ENCODE peak calls at places on chromosomes 3 and 15, in seven cellular contexts. M is NT2/D1; R is spleen; U is pancreas; C is PC-3; N is IMR-90; P is naive thymus-derived CD4-positive, alpha-beta T cell. D is an unnamed sample.

GRCh38 chr15:96331141-96331941 is 841 bp downstream of the NR2F2 start:
- DNase-seq in M (no peak), R (no peak), U (peak; percentile 74), C (peak; percentile 31), N (no peak), P (no peak), D (no peak)

GRCh38 chr15:57667171-57667924 is 39.2 kb upstream of the POLR2M start:
- DNase-seq in M (peak; percentile 3), R (no peak), U (no peak), C (peak; percentile 65), N (peak; percentile 71), P (no peak), D (peak; percentile 20)

GRCh38 chr3:108838411-108838810 is 15.8 kb downstream of the TRAT1 start:
- DNase-seq in M (no peak), R (no peak), U (no peak), C (no peak), N (no peak), P (no peak), D (no peak)

GRCh38 chr3:185934726-185935464 is 2.9 kb downstream of the TRA2B start:
- DNase-seq in M (no peak), R (no peak), U (no peak), C (no peak), N (peak; percentile 55), P (no peak), D (no peak)

GRCh38 chr3:127909646-127910045 is 5.4 kb upstream of the KBTBD12 start:
- DNase-seq in M (no peak), R (no peak), U (no peak), C (no peak), N (no peak), P (no peak), D (no peak)

GRCh38 chr3:188148318-188148717 is 5.6 kb upstream of the LPP start:
- DNase-seq in M (no peak), R (no peak), U (no peak), C (no peak), N (no peak), P (no peak), D (no peak)

GRCh38 chr3:30156586-30157498 is 449.6 kb upstream of the TGFBR2 start:
- DNase-seq in M (no peak), R (no peak), U (no peak), C (no peak), N (peak; percentile 37), P (no peak), D (no peak)

GRCh38 chr15:68487087-68487843 is 55.3 kb upstream of the ITGA11 start:
- DNase-seq in M (no peak), R (no peak), U (no peak), C (no peak), N (peak; percentile 35), P (no peak), D (no peak)

GRCh38 chr15:101489236-101489632 is 273 bp downstream of the PCSK6 start:
- DNase-seq in M (peak; percentile 38), R (peak; percentile 80), U (peak; percentile 85), C (peak; percentile 16), N (no peak), P (no peak), D (peak; percentile 65)

DNA sequence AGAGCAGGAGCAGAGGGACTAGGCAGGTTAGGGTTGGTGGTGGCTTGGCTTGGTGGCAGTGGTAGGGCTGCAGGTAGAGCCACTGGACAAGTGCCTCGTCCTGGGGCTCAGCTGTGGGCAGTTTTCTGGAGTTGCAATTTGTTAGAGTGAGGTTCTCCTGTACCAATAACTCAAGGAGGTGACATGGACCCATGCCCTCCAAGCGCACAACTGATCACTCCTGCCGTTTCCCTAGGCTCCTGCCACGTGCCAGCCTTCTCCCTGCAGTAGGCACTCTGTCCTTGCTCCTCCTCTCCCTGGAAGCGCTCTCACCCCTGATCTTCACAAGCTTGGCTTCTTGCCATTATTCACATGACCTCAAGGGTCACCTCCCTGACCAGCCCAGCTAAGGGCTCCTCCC is 3.4 kb downstream of the WNT7A start:
- DNase-seq in M (no peak), R (no peak), U (no peak), C (no peak), N (no peak), P (no peak), D (no peak)
- H3K27me3 ChIP-seq in M (peaks cover 67% of the 10 kb centered on the region), R (peaks cover 36% of the 10 kb centered on the region), U (no peaks in the 10 kb centered on the region), C (no peaks in the 10 kb centered on the region), N (peaks cover 38% of the 10 kb centered on the region), P (no peaks in the 10 kb centered on the region), D (no peaks in the 10 kb centered on the region)

GRCh38 chr3:191074511-191074910 is 124.5 kb upstream of the OSTN start:
- DNase-seq in M (no peak), R (no peak), U (no peak), C (no peak), N (no peak), P (no peak), D (no peak)

GRCh38 chr3:191068946-191069813 is 129.9 kb upstream of the OSTN start:
- DNase-seq in M (no peak), R (no peak), U (no peak), C (peak; percentile 62), N (peak; percentile 63), P (no peak), D (no peak)

GRCh38 chr3:191070762-191071365 is 128.2 kb upstream of the OSTN start:
- DNase-seq in M (no peak), R (no peak), U (no peak), C (peak; percentile 62), N (peak; percentile 16), P (no peak), D (no peak)

GRCh38 chr3:191066669-191067068 is 132.4 kb upstream of the OSTN start:
- DNase-seq in M (no peak), R (no peak), U (no peak), C (peak; percentile 92), N (peak; percentile 81), P (no peak), D (no peak)

DNA sequence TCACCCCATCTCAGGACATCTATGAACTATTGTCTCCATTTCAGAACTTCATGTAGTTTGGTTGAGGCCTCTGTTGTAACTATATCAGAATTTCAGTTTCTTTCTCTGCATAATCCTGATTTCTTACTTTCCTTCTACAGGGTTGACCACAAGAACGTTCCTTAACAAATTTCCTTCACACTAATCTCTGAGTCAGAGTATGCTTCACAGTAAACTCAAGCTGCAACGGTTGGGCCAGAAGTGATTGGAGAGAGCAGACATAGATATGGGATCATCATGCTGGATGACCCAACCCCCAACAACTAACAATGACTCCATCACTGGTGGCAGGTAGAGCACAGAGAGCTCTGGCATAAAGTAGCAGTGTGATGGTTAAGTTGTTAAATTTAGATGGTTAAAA is 128.8 kb upstream of the OSTN start:
- DNase-seq in M (no peak), R (no peak), U (no peak), C (peak; percentile 94), N (peak; percentile 95), P (no peak), D (no peak)
- H3K4me3 ChIP-seq in M (no peak overlapping the region), R (no peak overlapping the region), U (no peak overlapping the region), C (peak overlapping the region; percentile 16), N (no peak overlapping the region), P (no peak overlapping the region), D (no peak overlapping the region)

GRCh38 chr15:45132844-45133560 is 3.2 kb downstream of the DUOX1 start:
- DNase-seq in M (no peak), R (no peak), U (no peak), C (peak; percentile 19), N (no peak), P (no peak), D (no peak)

GRCh38 chr15:45134682-45135604 is 5.1 kb downstream of the DUOX1 start:
- DNase-seq in M (no peak), R (no peak), U (peak; percentile 81), C (no peak), N (no peak), P (no peak), D (no peak)

GRCh38 chr15:45134046-45134445 is 4.3 kb downstream of the DUOX1 start:
- DNase-seq in M (no peak), R (no peak), U (no peak), C (no peak), N (no peak), P (no peak), D (no peak)

GRCh38 chr15:45131510-45131909 is 1.7 kb downstream of the DUOX1 start:
- DNase-seq in M (no peak), R (no peak), U (no peak), C (no peak), N (no peak), P (no peak), D (no peak)

DNA sequence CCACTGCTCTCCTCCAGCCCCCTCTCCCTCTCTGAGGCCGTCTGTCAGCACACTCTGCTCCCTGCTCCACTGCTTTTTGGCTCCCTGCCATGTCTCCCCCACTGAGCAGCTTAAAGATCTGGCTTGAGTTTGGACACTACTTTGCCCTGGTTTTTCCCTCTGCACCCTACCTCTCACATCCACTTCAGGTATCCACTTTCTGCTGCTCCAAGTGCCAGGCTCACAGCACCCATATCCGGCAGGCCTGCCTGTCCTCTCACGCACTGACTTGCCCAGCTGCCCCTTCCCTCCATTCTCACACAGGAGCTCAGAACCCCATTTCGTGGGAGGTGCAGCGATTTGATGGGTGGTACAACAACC is 3.7 kb downstream of the DUOX1 start:
- DNase-seq in M (no peak), R (no peak), U (no peak), C (no peak), N (no peak), P (no peak), D (no peak)
- H3K27me3 ChIP-seq in M (peaks cover 26% of the 10 kb centered on the region), R (peaks cover 28% of the 10 kb centered on the region), U (no peaks in the 10 kb centered on the region), C (no peaks in the 10 kb centered on the region), N (peaks cover 85% of the 10 kb centered on the region), P (peaks cover 13% of the 10 kb centered on the region), D (no peaks in the 10 kb centered on the region)

GRCh38 chr3:84963137-84963536 is 4.3 kb downstream of the CADM2 start:
- DNase-seq in M (no peak), R (no peak), U (no peak), C (no peak), N (no peak), P (no peak), D (no peak)

GRCh38 chr3:84960581-84960980 is 1.8 kb downstream of the CADM2 start:
- DNase-seq in M (no peak), R (no peak), U (no peak), C (no peak), N (no peak), P (no peak), D (no peak)

GRCh38 chr3:84962460-84962859 is 3.7 kb downstream of the CADM2 start:
- DNase-seq in M (no peak), R (no peak), U (no peak), C (no peak), N (no peak), P (no peak), D (no peak)

GRCh38 chr3:84960994-84961393 is 2.2 kb downstream of the CADM2 start:
- DNase-seq in M (no peak), R (no peak), U (no peak), C (no peak), N (no peak), P (no peak), D (no peak)

DNA sequence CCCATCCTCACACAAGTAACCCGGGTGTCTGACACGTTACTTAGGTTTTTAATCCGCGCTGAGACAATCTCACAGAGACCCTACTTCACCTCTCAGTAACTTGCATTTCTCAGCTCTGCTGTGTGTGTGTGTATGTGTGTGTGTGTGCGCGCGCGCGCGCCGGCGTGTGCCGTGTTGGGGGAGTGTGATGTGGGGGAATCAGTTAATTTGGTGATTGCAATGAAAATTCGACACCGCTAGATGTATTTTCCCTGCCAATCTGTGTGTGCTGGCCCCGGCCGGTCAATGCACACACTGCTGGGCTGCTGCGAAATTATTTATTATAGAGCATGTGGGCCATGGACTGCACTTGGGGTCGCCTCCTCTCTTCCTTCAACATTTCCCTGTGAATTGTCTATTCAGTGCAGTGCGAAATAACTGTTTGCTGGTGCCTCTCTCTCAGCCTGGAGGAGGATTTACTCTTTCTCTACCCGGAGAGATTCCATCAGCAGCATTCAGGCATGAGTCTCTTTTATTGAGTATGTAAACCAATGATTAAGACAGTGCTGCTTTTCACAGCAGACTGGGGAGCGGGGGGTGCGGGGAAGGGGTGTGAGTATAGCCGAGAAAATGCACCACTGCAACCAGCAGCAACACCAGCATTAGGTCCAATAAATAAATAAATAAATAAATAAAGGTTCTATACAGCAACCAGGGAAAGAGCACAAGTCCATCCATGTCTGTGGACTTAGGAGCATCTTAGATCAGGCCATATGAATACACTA is 2.9 kb downstream of the CADM2 start:
- DNase-seq in M (no peak), R (no peak), U (peak; percentile 38), C (no peak), N (no peak), P (no peak), D (no peak)
- H3K4me3 ChIP-seq in M (no peak overlapping the region), R (peak overlapping the region; percentile 13), U (no peak overlapping the region), C (no peak overlapping the region), N (no peak overlapping the region), P (no peak overlapping the region), D (no peak overlapping the region)

D was measured in PC-9.